ENCODE peak calls at places on chromosomes 7 and 10, in six cellular contexts. One of them, this sample, is unnamed.

GRCh38 chr7:78315119-78315518 is 516.5 kb downstream of the PHTF2 start:
- DNase-seq in naive thymus-derived CD4-positive, alpha-beta T cell: no peak
- DNase-seq in stimulated activated naive CD8-positive, alpha-beta T cell treated with anti-CD3 and anti-CD28 coated beads, Interleukin-15, amount 100 ng/mL, for 72 hours: no peak
- DNase-seq in activated CD4-positive, alpha-beta T cell treated with anti-CD3 and anti-CD28 coated beads, Interleukin-2, amount 50 U/mL, for 24 hours: no peak
- DNase-seq in GDM1: no peak
- DNase-seq in Calu3: no peak
- DNase-seq in this sample: no peak

GRCh38 chr10:106711313-106711906 is 453.1 kb downstream of the SORCS1 start:
- DNase-seq in naive thymus-derived CD4-positive, alpha-beta T cell: no peak
- DNase-seq in stimulated activated naive CD8-positive, alpha-beta T cell treated with anti-CD3 and anti-CD28 coated beads, Interleukin-15, amount 100 ng/mL, for 72 hours: peak; percentile 23
- DNase-seq in activated CD4-positive, alpha-beta T cell treated with anti-CD3 and anti-CD28 coated beads, Interleukin-2, amount 50 U/mL, for 24 hours: no peak
- DNase-seq in GDM1: peak; percentile 26
- DNase-seq in Calu3: peak; percentile 18
- DNase-seq in this sample: peak; percentile 86

GRCh38 chr7:84372712-84373111 is 178.1 kb upstream of the SEMA3A start:
- DNase-seq in naive thymus-derived CD4-positive, alpha-beta T cell: no peak
- DNase-seq in stimulated activated naive CD8-positive, alpha-beta T cell treated with anti-CD3 and anti-CD28 coated beads, Interleukin-15, amount 100 ng/mL, for 72 hours: no peak
- DNase-seq in activated CD4-positive, alpha-beta T cell treated with anti-CD3 and anti-CD28 coated beads, Interleukin-2, amount 50 U/mL, for 24 hours: no peak
- DNase-seq in GDM1: no peak
- DNase-seq in Calu3: no peak
- DNase-seq in this sample: no peak

GRCh38 chr10:71128311-71129010 is 83.9 kb upstream of the UNC5B start:
- DNase-seq in naive thymus-derived CD4-positive, alpha-beta T cell: no peak
- DNase-seq in stimulated activated naive CD8-positive, alpha-beta T cell treated with anti-CD3 and anti-CD28 coated beads, Interleukin-15, amount 100 ng/mL, for 72 hours: no peak
- DNase-seq in activated CD4-positive, alpha-beta T cell treated with anti-CD3 and anti-CD28 coated beads, Interleukin-2, amount 50 U/mL, for 24 hours: no peak
- DNase-seq in GDM1: no peak
- DNase-seq in Calu3: peak; percentile 15
- DNase-seq in this sample: no peak

GRCh38 chr7:102859799-102860125 is 53.0 kb upstream of the LRRC17 start:
- DNase-seq in naive thymus-derived CD4-positive, alpha-beta T cell: no peak
- DNase-seq in stimulated activated naive CD8-positive, alpha-beta T cell treated with anti-CD3 and anti-CD28 coated beads, Interleukin-15, amount 100 ng/mL, for 72 hours: no peak
- DNase-seq in activated CD4-positive, alpha-beta T cell treated with anti-CD3 and anti-CD28 coated beads, Interleukin-2, amount 50 U/mL, for 24 hours: no peak
- DNase-seq in GDM1: no peak
- DNase-seq in Calu3: no peak
- DNase-seq in this sample: no peak

GRCh38 chr10:17257466-17258321 is 29.7 kb downstream of the VIM start:
- DNase-seq in naive thymus-derived CD4-positive, alpha-beta T cell: peak; percentile 58
- DNase-seq in stimulated activated naive CD8-positive, alpha-beta T cell treated with anti-CD3 and anti-CD28 coated beads, Interleukin-15, amount 100 ng/mL, for 72 hours: peak; percentile 52
- DNase-seq in activated CD4-positive, alpha-beta T cell treated with anti-CD3 and anti-CD28 coated beads, Interleukin-2, amount 50 U/mL, for 24 hours: peak; percentile 59
- DNase-seq in GDM1: peak; percentile 27
- DNase-seq in Calu3: peak; percentile 64
- DNase-seq in this sample: no peak

GRCh38 chr10:34112431-34112830 is 702.7 kb downstream of the PARD3 start:
- DNase-seq in naive thymus-derived CD4-positive, alpha-beta T cell: no peak
- DNase-seq in stimulated activated naive CD8-positive, alpha-beta T cell treated with anti-CD3 and anti-CD28 coated beads, Interleukin-15, amount 100 ng/mL, for 72 hours: no peak
- DNase-seq in activated CD4-positive, alpha-beta T cell treated with anti-CD3 and anti-CD28 coated beads, Interleukin-2, amount 50 U/mL, for 24 hours: no peak
- DNase-seq in GDM1: no peak
- DNase-seq in Calu3: no peak
- DNase-seq in this sample: no peak

GRCh38 chr7:124989911-124990310 is 60.3 kb upstream of the POT1 start:
- DNase-seq in naive thymus-derived CD4-positive, alpha-beta T cell: no peak
- DNase-seq in stimulated activated naive CD8-positive, alpha-beta T cell treated with anti-CD3 and anti-CD28 coated beads, Interleukin-15, amount 100 ng/mL, for 72 hours: no peak
- DNase-seq in activated CD4-positive, alpha-beta T cell treated with anti-CD3 and anti-CD28 coated beads, Interleukin-2, amount 50 U/mL, for 24 hours: no peak
- DNase-seq in GDM1: no peak
- DNase-seq in Calu3: no peak
- DNase-seq in this sample: no peak

GRCh38 chr7:105661625-105662024 is 80.3 kb upstream of the EFCAB10 start:
- DNase-seq in naive thymus-derived CD4-positive, alpha-beta T cell: no peak
- DNase-seq in stimulated activated naive CD8-positive, alpha-beta T cell treated with anti-CD3 and anti-CD28 coated beads, Interleukin-15, amount 100 ng/mL, for 72 hours: no peak
- DNase-seq in activated CD4-positive, alpha-beta T cell treated with anti-CD3 and anti-CD28 coated beads, Interleukin-2, amount 50 U/mL, for 24 hours: no peak
- DNase-seq in GDM1: no peak
- DNase-seq in Calu3: no peak
- DNase-seq in this sample: no peak